ENCODE peak calls at places on chromosomes 11 and 22, in eight cellular contexts. I, P, Z, C, B, S, L and K are unnamed samples.

GRCh38 chr11:106381895-106382294 is 304.4 kb downstream of the AASDHPPT start:
- DNase-seq in I (no peak), P (no peak), Z (no peak), C (no peak), B (no peak), S (no peak), L (no peak), K (peak)

GRCh38 chr11:73366265-73366610 is 10.0 kb upstream of the RELT start:
- DNase-seq in I (no peak), P (no peak), Z (no peak), C (no peak), B (no peak), S (peak), L (no peak), K (no peak)

GRCh38 chr11:110763249-110764011 is 51.2 kb upstream of the ARHGAP20 start:
- DNase-seq in I (peak), P (no peak), Z (no peak), C (no peak), B (no peak), S (no peak), L (no peak), K (no peak)

GRCh38 chr22:37284126-37284806 is 2.0 kb downstream of the CYTH4 start:
- DNase-seq in I (no peak), P (no peak), Z (no peak), C (no peak), B (no peak), S (no peak), L (no peak), K (no peak)

GRCh38 chr11:36186797-36187196 is 102.4 kb downstream of the COMMD9 start:
- DNase-seq in I (peak), P (peak), Z (no peak), C (no peak), B (no peak), S (no peak), L (no peak), K (no peak)

GRCh38 chr11:281486-282161 is 3.4 kb downstream of the NLRP6 start:
- DNase-seq in I (no peak), P (no peak), Z (no peak), C (peak), B (no peak), S (no peak), L (no peak), K (no peak)

GRCh38 chr11:2825886-2826678 is 59.5 kb downstream of the CDKN1C start:
- DNase-seq in I (peak), P (no peak), Z (no peak), C (no peak), B (peak), S (no peak), L (no peak), K (no peak)

GRCh38 chr11:9880657-9881056 is 216.8 kb downstream of the SWAP70 start:
- DNase-seq in I (no peak), P (no peak), Z (no peak), C (no peak), B (no peak), S (no peak), L (no peak), K (no peak)

GRCh38 chr11:65911682-65912568 is 6.9 kb downstream of the C11orf68 start:
- DNase-seq in I (peak), P (peak), Z (no peak), C (peak), B (peak), S (no peak), L (no peak), K (peak)

GRCh38 chr11:459511-460220 is 9.6 kb downstream of the PTDSS2 start:
- DNase-seq in I (no peak), P (no peak), Z (no peak), C (no peak), B (no peak), S (no peak), L (no peak), K (no peak)

GRCh38 chr11:102293873-102294601 is 23.2 kb upstream of the BIRC3 start:
- DNase-seq in I (peak), P (peak), Z (no peak), C (no peak), B (peak), S (peak), L (peak), K (no peak)

GRCh38 chr11:36345535-36346141 is 49.5 kb downstream of the PRR5L start:
- DNase-seq in I (peak), P (no peak), Z (no peak), C (no peak), B (no peak), S (no peak), L (no peak), K (no peak)

GRCh38 chr22:23485490-23485889 is 94.6 kb downstream of the IGLL1 start:
- DNase-seq in I (no peak), P (no peak), Z (no peak), C (no peak), B (no peak), S (no peak), L (no peak), K (no peak)

GRCh38 chr11:117186431-117186761 is 7.9 kb downstream of the SIDT2 start:
- DNase-seq in I (no peak), P (no peak), Z (no peak), C (no peak), B (no peak), S (no peak), L (no peak), K (no peak)

GRCh38 chr11:117992620-117993019 is 6.4 kb downstream of the IL10RA start:
- DNase-seq in I (no peak), P (no peak), Z (no peak), C (no peak), B (no peak), S (no peak), L (no peak), K (no peak)

GRCh38 chr11:131811380-131811779 is 441.0 kb downstream of the NTM start:
- DNase-seq in I (peak), P (no peak), Z (no peak), C (no peak), B (peak), S (no peak), L (peak), K (no peak)

GRCh38 chr22:19843107-19843856 is 11.4 kb downstream of the GNB1L start:
- DNase-seq in I (peak), P (no peak), Z (no peak), C (no peak), B (no peak), S (no peak), L (no peak), K (no peak)

GRCh38 chr22:19903513-19903912 is 38.1 kb upstream of the COMT start:
- DNase-seq in I (no peak), P (no peak), Z (no peak), C (no peak), B (no peak), S (no peak), L (no peak), K (no peak)

GRCh38 chr11:63020671-63021255 is 5.1 kb upstream of the SLC22A8 start:
- DNase-seq in I (peak), P (no peak), Z (no peak), C (peak), B (peak), S (no peak), L (no peak), K (peak)

GRCh38 chr11:35360059-35360530 is 59.3 kb downstream of the SLC1A2 start:
- DNase-seq in I (no peak), P (no peak), Z (no peak), C (no peak), B (no peak), S (no peak), L (no peak), K (no peak)

GRCh38 chr11:118634435-118635236 is 27.2 kb downstream of the PHLDB1 start:
- DNase-seq in I (peak), P (no peak), Z (peak), C (peak), B (no peak), S (no peak), L (no peak), K (peak)

GRCh38 chr11:95734009-95734572 is 55.5 kb downstream of the FAM76B start:
- DNase-seq in I (peak), P (no peak), Z (no peak), C (no peak), B (no peak), S (peak), L (no peak), K (no peak)

GRCh38 chr22:40525250-40525884 is 111.2 kb downstream of the MRTFA start:
- DNase-seq in I (peak), P (no peak), Z (no peak), C (peak), B (peak), S (peak), L (no peak), K (peak)

GRCh38 chr11:108881136-108881535 is 216.3 kb downstream of the DDX10 start:
- DNase-seq in I (peak), P (no peak), Z (no peak), C (no peak), B (peak), S (no peak), L (no peak), K (no peak)

GRCh38 chr11:35375332-35376125 is 43.8 kb downstream of the SLC1A2 start:
- DNase-seq in I (no peak), P (no peak), Z (no peak), C (no peak), B (no peak), S (no peak), L (no peak), K (no peak)

GRCh38 chr11:134981824-134982223 is 569.8 kb upstream of the B3GAT1 start:
- DNase-seq in I (no peak), P (no peak), Z (no peak), C (no peak), B (no peak), S (no peak), L (no peak), K (no peak)

GRCh38 chr11:79081441-79082124 is 359.2 kb downstream of the TENM4 start:
- DNase-seq in I (peak), P (no peak), Z (no peak), C (no peak), B (peak), S (no peak), L (peak), K (no peak)

GRCh38 chr11:67632982-67633755 is 3.4 kb upstream of the NUDT8 start:
- DNase-seq in I (no peak), P (no peak), Z (no peak), C (no peak), B (no peak), S (no peak), L (no peak), K (peak)

GRCh38 chr11:19628018-19628417 is 84.6 kb upstream of the NAV2 start:
- DNase-seq in I (no peak), P (no peak), Z (no peak), C (no peak), B (peak), S (no peak), L (no peak), K (no peak)